ENCODE peak calls at places on chromosomes 11 and 22, in ten cellular contexts. Z is DMS 273 treated with DMSO at 0.1 percent for 48 hours; I is activated CD4-positive, alpha-beta T cell treated with anti-CD3 and anti-CD28 coated beads for 36 hours; M is cardiac septum; R is RCC 7860; E is astrocyte of the spinal cord; H is T-helper 9 cell; D is HEK293T; Q is AG08395; S is aorta. W is an unnamed sample.

GRCh38 chr22:11627798-11628650 is 3900.0 kb upstream of the OR11H1 start:
- DNase-seq in Q (no peak), H (no peak), R (no peak), M (no peak), Z (no peak), I (no peak), E (no peak), D (no peak), S (no peak), W (no peak)

GRCh38 chr11:113269096-113269495 is 45.3 kb upstream of the TTC12 start:
- DNase-seq in R (no peak), H (no peak), M (no peak), D (no peak), Z (no peak), I (no peak), S (no peak), E (no peak), Q (no peak), W (no peak)

GRCh38 chr22:31659246-31659645 is 2.8 kb downstream of the PISD start:
- DNase-seq in I (no peak), S (no peak), Z (no peak), H (no peak), E (no peak), R (peak), D (no peak), Q (no peak), M (no peak), W (no peak)

GRCh38 chr11:1382429-1382828 is 7.3 kb upstream of the BRSK2 start:
- DNase-seq in R (no peak), S (peak), E (no peak), M (no peak), H (no peak), Q (no peak), I (no peak), Z (no peak), D (no peak), W (no peak)

GRCh38 chr11:13008625-13009475 is at the start of gene RASSF10:
- DNase-seq in D (peak), Q (peak), E (peak), S (no peak), M (peak), R (no peak), H (no peak), Z (peak), I (peak), W (no peak)

GRCh38 chr22:40509401-40510134 is 127.0 kb downstream of the MRTFA start:
- DNase-seq in M (no peak), R (peak), S (peak), H (no peak), Z (no peak), D (no peak), Q (peak), I (no peak), E (peak), W (peak)

GRCh38 chr11:80365315-80365714 is 924.5 kb upstream of the TENM4 start:
- DNase-seq in Q (no peak), E (no peak), M (no peak), Z (no peak), S (no peak), H (no peak), R (no peak), D (no peak), I (no peak), W (no peak)

GRCh38 chr11:64459609-64460008 is 100.6 kb downstream of the RPS6KA4 start:
- DNase-seq in I (no peak), E (no peak), D (no peak), M (no peak), Q (no peak), S (no peak), R (no peak), Z (no peak), H (no peak), W (no peak)

GRCh38 chr11:114075891-114076441 is 16.5 kb downstream of the ZBTB16 start:
- DNase-seq in S (peak), I (peak), E (peak), D (peak), M (peak), Q (peak), H (no peak), Z (no peak), R (no peak), W (peak)

GRCh38 chr11:108559340-108559739 is 34.2 kb downstream of the EXPH5 start:
- DNase-seq in R (no peak), I (no peak), H (no peak), D (no peak), S (no peak), Q (peak), Z (no peak), M (no peak), E (peak), W (no peak)

GRCh38 chr22:30115705-30116104 is 35.4 kb downstream of the HORMAD2 start:
- DNase-seq in H (no peak), M (no peak), Z (no peak), D (no peak), I (no peak), S (no peak), E (no peak), R (peak), Q (no peak), W (no peak)

GRCh38 chr11:472272-472671 is 22.2 kb downstream of the PTDSS2 start:
- DNase-seq in Q (no peak), H (no peak), S (no peak), I (no peak), E (no peak), R (no peak), M (no peak), Z (no peak), D (no peak), W (no peak)

GRCh38 chr11:67647471-67647870 is 3.1 kb downstream of the ACY3 start:
- DNase-seq in D (no peak), E (no peak), H (no peak), Z (no peak), Q (no peak), M (no peak), R (no peak), S (no peak), I (no peak), W (no peak)

GRCh38 chr11:110128161-110128560 is 35.0 kb downstream of the ZC3H12C start:
- DNase-seq in E (peak), H (no peak), S (no peak), R (no peak), Z (no peak), Q (peak), D (no peak), I (no peak), M (no peak), W (no peak)

GRCh38 chr11:42043312-42043711 is 583.9 kb upstream of the LRRC4C start:
- DNase-seq in Q (no peak), H (no peak), I (no peak), Z (no peak), R (no peak), E (peak), D (no peak), M (no peak), S (no peak), W (no peak)